ENCODE peak calls at places on chromosomes 2 and 18, in seven cellular contexts. One of them, this sample, is unnamed.

GRCh38 chr18:59228361-59228760 is 8.4 kb downstream of the GRP start:
- DNase-seq in GM23248: peak
- DNase-seq in PC-9: no peak
- DNase-seq in neural progenitor cell: no peak
- DNase-seq in IMR-90: no peak
- DNase-seq in neuronal stem cell: no peak
- DNase-seq in Karpas-422: no peak
- DNase-seq in this sample: no peak

GRCh38 chr18:73261923-73262322 is 394.1 kb upstream of the NETO1 start:
- DNase-seq in GM23248: no peak
- DNase-seq in Karpas-422: no peak
- DNase-seq in neuronal stem cell: no peak
- DNase-seq in neural progenitor cell: no peak
- DNase-seq in PC-9: no peak
- DNase-seq in IMR-90: no peak
- DNase-seq in this sample: no peak

GRCh38 chr18:28690836-28691835 is 514.2 kb upstream of the CDH2 start:
- DNase-seq in neural progenitor cell: no peak
- DNase-seq in PC-9: no peak
- DNase-seq in GM23248: peak
- DNase-seq in IMR-90: no peak
- DNase-seq in neuronal stem cell: no peak
- DNase-seq in Karpas-422: no peak
- DNase-seq in this sample: peak

GRCh38 chr2:136110528-136110927 is 7.4 kb downstream of the CXCR4 start:
- DNase-seq in Karpas-422: no peak
- DNase-seq in neuronal stem cell: no peak
- DNase-seq in GM23248: no peak
- DNase-seq in PC-9: no peak
- DNase-seq in neural progenitor cell: no peak
- DNase-seq in IMR-90: no peak
- DNase-seq in this sample: no peak

GRCh38 chr2:14827226-14828023 is 194.9 kb downstream of the LRATD1 start:
- DNase-seq in PC-9: peak
- DNase-seq in Karpas-422: no peak
- DNase-seq in neural progenitor cell: no peak
- DNase-seq in GM23248: peak
- DNase-seq in neuronal stem cell: no peak
- DNase-seq in IMR-90: peak
- DNase-seq in this sample: no peak

GRCh38 chr2:217027414-217027813 is 167.6 kb upstream of the TNP1 start:
- DNase-seq in IMR-90: no peak
- DNase-seq in Karpas-422: no peak
- DNase-seq in GM23248: no peak
- DNase-seq in neuronal stem cell: no peak
- DNase-seq in neural progenitor cell: no peak
- DNase-seq in PC-9: no peak
- DNase-seq in this sample: no peak

GRCh38 chr2:104787298-104788065 is 66.4 kb upstream of the POU3F3 start:
- DNase-seq in Karpas-422: no peak
- DNase-seq in neuronal stem cell: no peak
- DNase-seq in GM23248: no peak
- DNase-seq in neural progenitor cell: no peak
- DNase-seq in IMR-90: no peak
- DNase-seq in PC-9: no peak
- DNase-seq in this sample: no peak

GRCh38 chr2:159710601-159711180 is 1.6 kb upstream of the MARCHF7 start:
- DNase-seq in Karpas-422: no peak
- DNase-seq in IMR-90: peak
- DNase-seq in neuronal stem cell: no peak
- DNase-seq in PC-9: peak
- DNase-seq in GM23248: peak
- DNase-seq in neural progenitor cell: no peak
- DNase-seq in this sample: peak

GRCh38 chr18:32450874-32451273 is 19.8 kb downstream of the GAREM1 start:
- DNase-seq in neural progenitor cell: no peak
- DNase-seq in Karpas-422: no peak
- DNase-seq in neuronal stem cell: no peak
- DNase-seq in IMR-90: no peak
- DNase-seq in GM23248: no peak
- DNase-seq in PC-9: no peak
- DNase-seq in this sample: no peak

GRCh38 chr18:26458526-26459232 is 89.7 kb downstream of the KCTD1 start:
- DNase-seq in neuronal stem cell: no peak
- DNase-seq in IMR-90: peak
- DNase-seq in Karpas-422: no peak
- DNase-seq in PC-9: no peak
- DNase-seq in neural progenitor cell: no peak
- DNase-seq in GM23248: peak
- DNase-seq in this sample: peak

GRCh38 chr2:109448946-109449788 is 164.6 kb downstream of the SEPTIN10 start:
- DNase-seq in Karpas-422: peak
- DNase-seq in GM23248: no peak
- DNase-seq in IMR-90: no peak
- DNase-seq in PC-9: no peak
- DNase-seq in neuronal stem cell: no peak
- DNase-seq in neural progenitor cell: no peak
- DNase-seq in this sample: no peak

GRCh38 chr18:72675394-72675793 is 131.3 kb upstream of the CBLN2 start:
- DNase-seq in neuronal stem cell: no peak
- DNase-seq in Karpas-422: no peak
- DNase-seq in PC-9: peak
- DNase-seq in neural progenitor cell: peak
- DNase-seq in GM23248: peak
- DNase-seq in IMR-90: no peak
- DNase-seq in this sample: no peak

GRCh38 chr2:71943238-71944182 is 204.2 kb downstream of the CYP26B1 start:
- DNase-seq in GM23248: peak
- DNase-seq in Karpas-422: no peak
- DNase-seq in PC-9: no peak
- DNase-seq in neuronal stem cell: no peak
- DNase-seq in neural progenitor cell: no peak
- DNase-seq in IMR-90: no peak
- DNase-seq in this sample: no peak

GRCh38 chr2:127004893-127005600 is 101.9 kb downstream of the BIN1 start:
- DNase-seq in GM23248: no peak
- DNase-seq in neural progenitor cell: no peak
- DNase-seq in PC-9: no peak
- DNase-seq in Karpas-422: no peak
- DNase-seq in IMR-90: no peak
- DNase-seq in neuronal stem cell: no peak
- DNase-seq in this sample: no peak

GRCh38 chr2:54419386-54419785 is 36.7 kb upstream of the SPTBN1 start:
- DNase-seq in Karpas-422: no peak
- DNase-seq in GM23248: peak
- DNase-seq in PC-9: no peak
- DNase-seq in IMR-90: no peak
- DNase-seq in neural progenitor cell: no peak
- DNase-seq in neuronal stem cell: no peak
- DNase-seq in this sample: peak
- H3K27ac ChIP-seq in Karpas-422: no peak
- H3K27ac ChIP-seq in GM23248: no peak
- H3K27ac ChIP-seq in PC-9: no peak
- H3K27ac ChIP-seq in IMR-90: no peak
- H3K27ac ChIP-seq in neural progenitor cell: no peak
- H3K27ac ChIP-seq in neuronal stem cell: no peak
- H3K27ac ChIP-seq in this sample: peak

GRCh38 chr2:150125708-150126107 is 361.8 kb downstream of the RND3 start:
- DNase-seq in neural progenitor cell: peak
- DNase-seq in GM23248: peak
- DNase-seq in neuronal stem cell: no peak
- DNase-seq in Karpas-422: no peak
- DNase-seq in PC-9: no peak
- DNase-seq in IMR-90: peak
- DNase-seq in this sample: peak
- H2AFZ ChIP-seq in neural progenitor cell: no peak
- H2AFZ ChIP-seq in GM23248: peak
- H2AFZ ChIP-seq in neuronal stem cell: no peak
- H2AFZ ChIP-seq in Karpas-422: no peak
- H2AFZ ChIP-seq in PC-9: no peak
- H2AFZ ChIP-seq in IMR-90: peak
- H2AFZ ChIP-seq in this sample: peak

GRCh38 chr18:10798727-10799435 is 273.1 kb downstream of the NAPG start:
- DNase-seq in GM23248: peak
- DNase-seq in PC-9: no peak
- DNase-seq in neural progenitor cell: no peak
- DNase-seq in neuronal stem cell: no peak
- DNase-seq in Karpas-422: no peak
- DNase-seq in IMR-90: peak
- DNase-seq in this sample: no peak
- H3K27ac ChIP-seq in GM23248: no peak
- H3K27ac ChIP-seq in PC-9: no peak
- H3K27ac ChIP-seq in neural progenitor cell: no peak
- H3K27ac ChIP-seq in neuronal stem cell: no peak
- H3K27ac ChIP-seq in Karpas-422: no peak
- H3K27ac ChIP-seq in IMR-90: no peak
- H3K27ac ChIP-seq in this sample: no peak

DNA sequence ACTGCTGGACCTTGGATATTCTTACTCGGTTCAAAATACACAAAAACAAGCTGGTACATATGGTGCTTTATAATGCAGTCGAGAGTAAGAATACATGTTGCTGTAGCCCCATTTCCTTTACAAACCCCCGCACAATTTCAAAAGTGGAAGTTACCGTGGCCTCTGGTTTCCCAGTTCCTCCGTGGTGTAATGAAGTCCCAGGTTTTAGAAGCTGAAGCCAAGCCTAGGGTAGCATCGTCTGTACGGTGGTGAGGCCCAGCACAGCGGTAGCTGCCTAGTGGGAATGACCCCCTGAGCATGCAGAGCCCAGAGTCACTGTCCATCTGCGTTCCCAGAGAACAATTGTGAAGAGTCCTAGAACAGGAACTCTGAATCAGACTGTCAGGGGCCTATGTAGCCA is 171.8 kb downstream of the ASXL3 start:
- DNase-seq in Karpas-422: no peak
- DNase-seq in PC-9: no peak
- DNase-seq in neuronal stem cell: no peak
- DNase-seq in neural progenitor cell: no peak
- DNase-seq in GM23248: no peak
- DNase-seq in IMR-90: no peak
- DNase-seq in this sample: no peak
- H2AFZ ChIP-seq in Karpas-422: no peak
- H2AFZ ChIP-seq in PC-9: no peak
- H2AFZ ChIP-seq in neuronal stem cell: no peak
- H2AFZ ChIP-seq in neural progenitor cell: no peak
- H2AFZ ChIP-seq in GM23248: peak
- H2AFZ ChIP-seq in IMR-90: no peak
- H2AFZ ChIP-seq in this sample: no peak

GRCh38 chr2:232190796-232191195 is 187.8 kb upstream of the ALPP start:
- DNase-seq in PC-9: no peak
- DNase-seq in GM23248: no peak
- DNase-seq in Karpas-422: no peak
- DNase-seq in IMR-90: no peak
- DNase-seq in neural progenitor cell: no peak
- DNase-seq in neuronal stem cell: no peak
- DNase-seq in this sample: no peak
- H3K27ac ChIP-seq in PC-9: no peak
- H3K27ac ChIP-seq in GM23248: no peak
- H3K27ac ChIP-seq in Karpas-422: no peak
- H3K27ac ChIP-seq in IMR-90: no peak
- H3K27ac ChIP-seq in neural progenitor cell: no peak
- H3K27ac ChIP-seq in neuronal stem cell: no peak
- H3K27ac ChIP-seq in this sample: no peak

GRCh38 chr18:23501626-23502025 is 1.7 kb upstream of the RMC1 start:
- DNase-seq in GM23248: no peak
- DNase-seq in Karpas-422: no peak
- DNase-seq in neural progenitor cell: no peak
- DNase-seq in IMR-90: no peak
- DNase-seq in PC-9: no peak
- DNase-seq in neuronal stem cell: no peak
- DNase-seq in this sample: no peak

GRCh38 chr18:23498062-23498582 is 5.2 kb upstream of the RMC1 start:
- DNase-seq in Karpas-422: no peak
- DNase-seq in IMR-90: no peak
- DNase-seq in neural progenitor cell: no peak
- DNase-seq in PC-9: no peak
- DNase-seq in neuronal stem cell: no peak
- DNase-seq in GM23248: no peak
- DNase-seq in this sample: no peak

GRCh38 chr18:23498877-23499570 is 4.3 kb upstream of the RMC1 start:
- DNase-seq in neuronal stem cell: no peak
- DNase-seq in IMR-90: peak
- DNase-seq in PC-9: no peak
- DNase-seq in neural progenitor cell: peak
- DNase-seq in Karpas-422: peak
- DNase-seq in GM23248: peak
- DNase-seq in this sample: peak

GRCh38 chr18:23502516-23503037 is 734 bp upstream of the RMC1 start:
- DNase-seq in GM23248: no peak
- DNase-seq in IMR-90: no peak
- DNase-seq in PC-9: no peak
- DNase-seq in neuronal stem cell: no peak
- DNase-seq in neural progenitor cell: no peak
- DNase-seq in Karpas-422: peak
- DNase-seq in this sample: no peak

GRCh38 chr18:23499571-23499889 is 3.8 kb upstream of the RMC1 start:
- DNase-seq in neuronal stem cell: no peak
- DNase-seq in Karpas-422: no peak
- DNase-seq in PC-9: no peak
- DNase-seq in GM23248: no peak
- DNase-seq in neural progenitor cell: no peak
- DNase-seq in IMR-90: no peak
- DNase-seq in this sample: no peak
- H2AFZ ChIP-seq in neuronal stem cell: peak
- H2AFZ ChIP-seq in Karpas-422: no peak
- H2AFZ ChIP-seq in PC-9: no peak
- H2AFZ ChIP-seq in GM23248: peak
- H2AFZ ChIP-seq in neural progenitor cell: peak
- H2AFZ ChIP-seq in IMR-90: peak
- H2AFZ ChIP-seq in this sample: no peak

DNA sequence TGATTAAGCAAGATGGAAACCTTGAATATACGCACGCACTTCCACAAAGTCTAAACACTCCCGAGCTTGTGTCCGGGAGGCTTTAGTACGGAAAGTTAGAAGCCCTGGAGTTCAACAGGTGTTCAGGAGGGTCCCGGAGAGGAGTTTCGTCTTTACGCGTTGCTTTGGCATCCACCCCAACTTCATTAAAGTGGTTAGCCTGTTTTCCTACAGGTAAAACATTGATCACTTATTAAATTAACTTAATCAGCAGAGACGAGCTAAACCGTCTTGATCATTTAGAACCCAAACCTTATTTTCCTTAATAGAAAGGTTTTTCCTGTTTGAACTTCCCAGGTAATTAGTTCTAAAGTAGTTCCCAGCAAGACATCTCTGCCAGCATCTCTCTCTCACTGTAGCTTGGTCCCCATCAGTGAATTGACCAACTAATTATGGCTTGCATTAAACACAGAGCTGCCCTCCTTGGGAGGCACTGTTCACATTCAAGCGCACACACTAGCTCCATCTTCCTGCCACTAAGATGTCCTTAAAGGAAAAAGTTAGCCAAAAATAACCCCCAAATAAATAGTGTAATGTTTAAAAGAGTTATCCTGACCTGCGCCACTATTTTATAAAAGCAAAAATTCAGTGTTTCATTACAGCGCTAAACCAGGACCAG is 1.4 kb downstream of the NPAS2 start:
- DNase-seq in neuronal stem cell: no peak
- DNase-seq in IMR-90: no peak
- DNase-seq in Karpas-422: no peak
- DNase-seq in neural progenitor cell: peak
- DNase-seq in GM23248: peak
- DNase-seq in PC-9: no peak
- DNase-seq in this sample: peak
- H3K27ac ChIP-seq in neuronal stem cell: no peak
- H3K27ac ChIP-seq in IMR-90: no peak
- H3K27ac ChIP-seq in Karpas-422: no peak
- H3K27ac ChIP-seq in neural progenitor cell: no peak
- H3K27ac ChIP-seq in GM23248: no peak
- H3K27ac ChIP-seq in PC-9: peak
- H3K27ac ChIP-seq in this sample: peak

GRCh38 chr2:20646446-20646845 is 4.5 kb downstream of the HS1BP3 start:
- DNase-seq in Karpas-422: no peak
- DNase-seq in neuronal stem cell: no peak
- DNase-seq in PC-9: no peak
- DNase-seq in neural progenitor cell: no peak
- DNase-seq in IMR-90: no peak
- DNase-seq in GM23248: no peak
- DNase-seq in this sample: no peak
- H2AFZ ChIP-seq in Karpas-422: no peak
- H2AFZ ChIP-seq in neuronal stem cell: no peak
- H2AFZ ChIP-seq in PC-9: no peak
- H2AFZ ChIP-seq in neural progenitor cell: no peak
- H2AFZ ChIP-seq in IMR-90: no peak
- H2AFZ ChIP-seq in GM23248: no peak
- H2AFZ ChIP-seq in this sample: no peak

This sample was measured in endothelial cell of umbilical vein.